ENCODE peak calls at places on chromosomes 5 and 9, in four cellular contexts. Y is WTC11; X is CD4-positive, alpha-beta T cell; K is HFFc6. H is an unnamed sample.

GRCh38 chr5:41510176-41510831 is at the start of gene PLCXD3:
- DNase-seq in K (no peak), X (no peak), Y (peak; percentile 36), H (peak; percentile 81)

GRCh38 chr9:14222149-14222835 is 91.6 kb downstream of the NFIB start:
- DNase-seq in K (no peak), Y (no peak), X (no peak), H (no peak)

GRCh38 chr5:149356391-149356790 is 1.5 kb upstream of the PCYOX1L start:
- DNase-seq in X (no peak), K (no peak), Y (no peak), H (no peak)

GRCh38 chr9:71737455-71737854 is 30.9 kb downstream of the CEMIP2 start:
- DNase-seq in Y (no peak), K (no peak), X (no peak), H (no peak)

GRCh38 chr9:93304574-93305496 is 120.9 kb downstream of the WNK2 start:
- DNase-seq in Y (peak; percentile 78), K (peak; percentile 48), X (no peak), H (peak; percentile 87)

GRCh38 chr5:159412284-159413046 is 82.2 kb upstream of the IL12B start:
- DNase-seq in Y (no peak), X (peak; percentile 64), K (no peak), H (no peak)

GRCh38 chr5:89342106-89342876 is 459.3 kb upstream of the MEF2C start:
- DNase-seq in Y (no peak), X (no peak), K (peak; percentile 90), H (no peak)

GRCh38 chr9:12703996-12704395 is 10.8 kb downstream of the TYRP1 start:
- DNase-seq in K (no peak), X (no peak), Y (no peak), H (no peak)

GRCh38 chr5:36125868-36126267 is 25.8 kb downstream of the LMBRD2 start:
- DNase-seq in Y (no peak), X (no peak), K (no peak), H (no peak)

GRCh38 chr5:147805030-147805454 is 22.5 kb upstream of the JAKMIP2 start:
- DNase-seq in K (no peak), Y (no peak), X (no peak), H (no peak)

GRCh38 chr9:133991964-133992779 is at the start of gene VAV2:
- DNase-seq in Y (peak; percentile 49), X (peak; percentile 27), K (no peak), H (peak; percentile 86)

GRCh38 chr9:120985759-120986353 is 59.3 kb upstream of the TRAF1 start:
- DNase-seq in X (no peak), Y (no peak), K (peak; percentile 77), H (no peak)

GRCh38 chr9:14309403-14309802 is 4.5 kb downstream of the NFIB start:
- DNase-seq in Y (no peak), K (no peak), X (no peak), H (no peak)

GRCh38 chr5:10789021-10789420 is 28.0 kb upstream of the DAP start:
- DNase-seq in K (peak; percentile 85), X (no peak), Y (no peak), H (no peak)

GRCh38 chr5:171580506-171581265 is 161.2 kb downstream of the FGF18 start:
- DNase-seq in X (no peak), Y (no peak), K (no peak), H (peak; percentile 44)

GRCh38 chr5:34657550-34657921 is 1.4 kb downstream of the RAI14 start:
- DNase-seq in K (peak; percentile 35), X (no peak), Y (peak; percentile 36), H (no peak)

GRCh38 chr9:81666123-81666522 is 23.2 kb downstream of the TLE1 start:
- DNase-seq in K (no peak), X (no peak), Y (no peak), H (no peak)

GRCh38 chr9:18798518-18799290 is 234.3 kb downstream of the SAXO1 start:
- DNase-seq in K (no peak), Y (no peak), X (no peak), H (no peak)

GRCh38 chr5:123157797-123158528 is 68.9 kb downstream of the PRDM6 start:
- DNase-seq in Y (no peak), X (no peak), K (peak; percentile 52), H (no peak)

GRCh38 chr9:121886759-121887485 is 206.2 kb downstream of the TTLL11 start:
- DNase-seq in X (no peak), K (no peak), Y (no peak), H (no peak)

GRCh38 chr9:82883436-82883835 is 179.5 kb downstream of the RASEF start:
- DNase-seq in Y (no peak), K (no peak), X (no peak), H (no peak)

GRCh38 chr5:138354926-138355378 is 2.5 kb downstream of the KDM3B start:
- DNase-seq in X (peak; percentile 28), Y (peak; percentile 37), K (peak; percentile 84), H (no peak)

GRCh38 chr9:7784472-7784871 is 15.1 kb downstream of the DMAC1 start:
- DNase-seq in X (no peak), Y (no peak), K (no peak), H (no peak)

GRCh38 chr9:85142461-85143401 is 473.2 kb downstream of the NTRK2 start:
- DNase-seq in K (no peak), X (no peak), Y (no peak), H (no peak)

GRCh38 chr5:56481147-56481997 is 248.2 kb upstream of the ANKRD55 start:
- DNase-seq in Y (peak; percentile 45), X (peak; percentile 62), K (no peak), H (no peak)

DNA sequence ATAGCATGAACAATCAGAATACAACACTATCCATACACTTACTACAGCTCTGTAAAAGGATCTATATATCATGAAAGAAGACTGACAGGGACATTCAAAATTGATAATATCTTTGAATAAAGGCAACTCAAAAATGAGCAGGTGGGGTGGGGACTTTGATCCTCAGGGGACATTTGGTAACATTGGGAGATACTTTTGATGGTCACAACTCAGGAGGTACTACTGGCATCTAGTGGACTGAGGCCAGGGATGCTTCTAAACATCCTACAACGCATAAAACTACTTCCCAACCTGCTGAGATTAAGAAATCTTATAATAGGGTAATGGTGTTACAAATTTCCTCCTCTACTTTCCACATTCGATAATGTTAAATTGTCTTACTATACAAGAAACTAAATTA is 243.9 kb downstream of the ARL15 start:
- DNase-seq in Y (no peak), K (no peak), X (no peak), H (no peak)
- TF ChIP-seq CTCF in Y (no peak), K (no peak), X (no peak), H (peak; percentile 33)

DNA sequence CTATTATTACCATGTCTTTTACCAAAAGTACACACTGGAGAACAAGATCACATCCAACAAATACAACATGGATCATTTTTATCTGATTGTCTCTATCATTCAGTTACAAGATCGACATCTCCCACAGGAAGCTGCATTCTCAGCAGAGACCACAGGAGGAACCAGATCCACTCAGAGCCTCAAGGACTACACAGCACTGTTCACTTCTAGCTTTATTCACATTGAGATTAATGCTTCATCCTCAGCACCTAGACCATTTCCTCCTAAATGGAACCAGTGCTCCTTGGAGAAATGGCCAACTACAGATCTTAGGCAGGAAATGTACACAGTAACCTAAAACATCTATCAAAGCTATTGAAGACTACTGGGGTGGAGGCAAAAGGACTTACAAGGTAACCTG is 13.3 kb upstream of the C5orf15 start:
- DNase-seq in Y (no peak), X (no peak), K (no peak), H (no peak)
- TF ChIP-seq CTCF in Y (no peak), X (no peak), K (peak; percentile 26), H (no peak)

GRCh38 chr5:134582941-134583340 is 49.7 kb downstream of the SAR1B start:
- DNase-seq in Y (no peak), K (no peak), X (no peak), H (no peak)

GRCh38 chr5:134579284-134579771 is 53.3 kb downstream of the SAR1B start:
- DNase-seq in X (no peak), Y (no peak), K (no peak), H (no peak)

GRCh38 chr5:134580001-134580460 is 52.6 kb downstream of the SAR1B start:
- DNase-seq in X (no peak), Y (no peak), K (no peak), H (no peak)

GRCh38 chr5:134582281-134582680 is 50.3 kb downstream of the SAR1B start:
- DNase-seq in Y (no peak), K (no peak), X (no peak), H (no peak)

GRCh38 chr5:134581241-134581981 is 51.2 kb downstream of the SAR1B start:
- DNase-seq in X (no peak), K (no peak), Y (no peak), H (no peak)
- TF ChIP-seq CTCF in X (no peak), K (no peak), Y (no peak), H (no peak)

DNA sequence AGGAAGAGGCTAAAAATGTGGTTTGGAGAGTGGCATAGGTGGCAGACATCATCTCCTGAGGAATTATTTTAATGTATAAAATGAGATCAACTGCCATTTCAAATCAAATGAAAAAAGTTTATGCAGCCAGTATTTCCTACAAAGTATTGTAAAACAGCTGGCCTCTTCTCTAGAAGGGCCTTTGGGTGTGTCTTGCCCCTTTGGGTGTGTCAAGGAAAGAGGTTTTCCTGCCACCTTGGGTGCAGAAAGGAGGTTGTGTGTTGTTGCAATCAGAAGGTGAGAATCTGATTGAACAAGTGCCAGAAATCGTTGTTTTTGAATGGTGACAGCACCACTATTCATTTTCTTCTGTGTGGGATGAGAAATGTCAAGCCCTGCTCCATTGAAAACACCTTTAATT is 127.4 kb downstream of the RMI1 start:
- DNase-seq in Y (no peak), X (no peak), K (no peak), H (no peak)
- TF ChIP-seq CTCF in Y (no peak), X (no peak), K (no peak), H (no peak)

GRCh38 chr9:127676636-127677035 is 30.2 kb upstream of the CFAP157 start:
- DNase-seq in K (no peak), Y (no peak), X (no peak), H (no peak)
- TF ChIP-seq CTCF in K (no peak), Y (no peak), X (no peak), H (no peak)

DNA sequence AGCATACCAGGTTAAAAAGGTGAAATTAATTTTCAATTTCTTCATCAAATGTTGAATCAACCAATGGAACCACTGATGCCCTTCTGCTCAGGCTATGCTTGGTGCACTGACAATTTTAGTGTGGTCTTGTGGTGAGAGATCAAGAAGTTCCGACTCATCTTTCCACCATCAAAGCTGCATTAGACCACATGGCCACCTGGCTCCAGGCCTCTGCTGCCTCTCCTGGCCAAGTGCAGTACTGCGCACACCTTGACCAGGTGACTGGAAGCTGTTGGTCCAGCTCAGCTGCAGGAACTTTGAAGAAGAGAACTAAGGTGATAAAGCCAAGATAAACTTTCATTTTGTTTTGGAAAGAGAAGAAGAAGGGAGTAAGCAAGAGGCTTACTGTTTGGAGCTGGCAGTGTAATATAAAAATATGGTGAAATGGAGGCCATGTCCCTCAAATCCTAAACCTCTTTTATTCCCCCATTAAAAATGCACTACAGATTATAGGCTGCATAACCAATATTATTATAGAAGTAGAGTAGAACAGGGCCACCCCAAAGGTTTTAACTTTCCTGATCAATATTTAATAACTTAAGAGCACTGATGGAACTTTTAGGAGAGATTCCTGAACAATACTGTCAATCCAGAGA is 315.5 kb upstream of the C9orf72 start:
- DNase-seq in Y (peak; percentile 82), X (peak; percentile 4), K (no peak), H (no peak)
- TF ChIP-seq CTCF in Y (peak; percentile 92), X (peak; percentile 41), K (peak; percentile 55), H (peak; percentile 42)